ENCODE peak calls at places on chromosomes 1 and 21, in seven cellular contexts. U is thoracic aorta, V is RWPE2, Q is cardiac muscle cell, F is ovary, K is left lung, R is breast epithelium. C is an unnamed sample. For H3K4me1 and H3K27me3, the result is how much of the 10 kb centered on the place peaks cover.

GRCh38 chr1:211172657-211173056 is 38.7 kb upstream of the KCNH1 start:
- DNase-seq in R (no peak), U (no peak), F (no peak), Q (no peak), K (no peak), V (no peak), C (no peak)

GRCh38 chr1:177780096-177780700 is 189.7 kb downstream of the SEC16B start:
- DNase-seq in F (no peak), Q (peak), R (no peak), K (no peak), V (no peak), U (no peak), C (no peak)

GRCh38 chr1:163093579-163093978 is 24.4 kb downstream of the RGS4 start:
- DNase-seq in F (no peak), K (no peak), U (no peak), Q (no peak), V (no peak), R (no peak), C (no peak)

GRCh38 chr1:108043712-108044111 is 78.7 kb upstream of the VAV3 start:
- DNase-seq in K (no peak), Q (no peak), U (no peak), F (no peak), R (no peak), V (no peak), C (no peak)

GRCh38 chr1:9143250-9143649 is 14.3 kb upstream of the GPR157 start:
- DNase-seq in R (peak), V (no peak), K (peak), U (no peak), Q (peak), F (no peak), C (no peak)

GRCh38 chr1:65949230-65949626 is 156.5 kb downstream of the PDE4B start:
- DNase-seq in U (no peak), F (no peak), Q (peak), R (no peak), V (no peak), K (no peak), C (no peak)

GRCh38 chr21:45333583-45334121 is 46.0 kb upstream of the POFUT2 start:
- DNase-seq in F (no peak), U (no peak), V (peak), Q (no peak), K (no peak), R (no peak), C (peak)

GRCh38 chr1:241485145-241485544 is 34.4 kb downstream of the FH start:
- DNase-seq in F (no peak), Q (no peak), K (no peak), U (no peak), R (no peak), V (no peak), C (no peak)

GRCh38 chr1:101205457-101205856 is 31.4 kb upstream of the S1PR1 start:
- DNase-seq in U (no peak), V (no peak), K (no peak), F (no peak), R (no peak), Q (no peak), C (peak)

GRCh38 chr1:183073320-183073719 is 50.1 kb downstream of the LAMC1 start:
- DNase-seq in F (no peak), Q (no peak), U (no peak), V (no peak), K (no peak), R (no peak), C (no peak)

GRCh38 chr1:161473363-161473762 is 31.9 kb upstream of the FCGR2A start:
- DNase-seq in K (no peak), F (no peak), U (no peak), V (no peak), R (no peak), Q (peak), C (peak)

GRCh38 chr1:226666714-226667113 is 72.4 kb downstream of the ITPKB start:
- DNase-seq in U (no peak), R (no peak), V (no peak), K (no peak), Q (no peak), F (no peak), C (no peak)

GRCh38 chr1:9466780-9467755 is 72.2 kb upstream of the SLC25A33 start:
- DNase-seq in K (no peak), F (peak), V (no peak), U (peak), Q (no peak), R (peak), C (no peak)

GRCh38 chr1:23673086-23673813 is 18.4 kb upstream of the RPL11 start:
- DNase-seq in F (no peak), K (no peak), Q (peak), R (no peak), U (no peak), V (no peak), C (no peak)

GRCh38 chr1:6743189-6744101 is 41.8 kb upstream of the CAMTA1 start:
- DNase-seq in F (peak), V (no peak), U (peak), K (no peak), Q (peak), R (peak), C (no peak)

GRCh38 chr21:36175771-36176565 is 19.3 kb downstream of the DOP1B start:
- DNase-seq in R (no peak), U (no peak), Q (no peak), V (no peak), K (no peak), F (no peak), C (no peak)

GRCh38 chr1:7581754-7582264 is 189.3 kb upstream of the VAMP3 start:
- DNase-seq in V (peak), R (no peak), Q (peak), F (no peak), U (no peak), K (peak), C (no peak)

GRCh38 chr1:57422271-57423134 is 1.4 kb downstream of the DAB1 start:
- DNase-seq in Q (peak), V (no peak), U (no peak), R (no peak), F (peak), K (peak), C (no peak)

GRCh38 chr1:208709981-208710380 is 465.8 kb upstream of the PLXNA2 start:
- DNase-seq in Q (no peak), V (no peak), R (no peak), U (no peak), K (no peak), F (no peak), C (no peak)

GRCh38 chr1:93708734-93709481 is 27.3 kb upstream of the BCAR3 start:
- DNase-seq in V (no peak), Q (peak), R (no peak), F (peak), K (no peak), U (no peak), C (peak)

GRCh38 chr21:31308584-31308983 is 35.5 kb downstream of the TIAM1 start:
- DNase-seq in U (no peak), K (no peak), Q (no peak), R (no peak), F (no peak), V (no peak), C (no peak)

GRCh38 chr1:18322353-18323032 is 158.2 kb upstream of the KLHDC7A start:
- DNase-seq in R (no peak), V (no peak), F (no peak), U (no peak), Q (no peak), K (no peak), C (peak)

GRCh38 chr1:201828451-201828819 is 522 bp upstream of the IPO9 start:
- DNase-seq in V (no peak), K (no peak), F (no peak), U (no peak), R (no peak), Q (peak), C (no peak)

GRCh38 chr1:33050221-33051076 is 13.8 kb upstream of the AK2 start:
- DNase-seq in Q (peak), V (peak), K (no peak), R (no peak), U (no peak), F (no peak), C (no peak)

GRCh38 chr1:92483442-92484170 is 3.1 kb downstream of the GFI1 start:
- DNase-seq in U (no peak), V (no peak), R (no peak), F (no peak), Q (no peak), K (peak), C (no peak)

GRCh38 chr1:63951076-63951946 is 177.5 kb downstream of the ROR1 start:
- DNase-seq in R (no peak), U (no peak), F (no peak), K (no peak), Q (peak), V (no peak), C (no peak)

GRCh38 chr1:243917863-243918565 is 68.0 kb upstream of the AKT3 start:
- DNase-seq in K (no peak), R (no peak), U (no peak), F (peak), Q (peak), V (no peak), C (no peak)

GRCh38 chr1:237574536-237574935 is 316.2 kb downstream of the ZP4 start:
- DNase-seq in V (no peak), K (no peak), Q (no peak), R (no peak), U (no peak), F (no peak), C (no peak)

GRCh38 chr1:58162952-58163550 is 383.5 kb downstream of the OMA1 start:
- DNase-seq in U (no peak), F (peak), V (no peak), R (peak), K (no peak), Q (peak), C (peak)

GRCh38 chr1:205435904-205436573 is 14.2 kb upstream of the LEMD1 start:
- DNase-seq in Q (no peak), U (no peak), R (no peak), F (no peak), V (peak), K (no peak), C (no peak)

GRCh38 chr1:85553416-85553815 is 27.1 kb upstream of the CCN1 start:
- DNase-seq in K (no peak), R (no peak), V (no peak), F (no peak), U (no peak), Q (no peak), C (no peak)

GRCh38 chr1:65393345-65393744 is 27.1 kb upstream of the LEPR start:
- DNase-seq in K (no peak), R (no peak), Q (peak), U (no peak), V (no peak), F (no peak), C (no peak)

GRCh38 chr1:84143796-84144565 is at the start of gene PRKACB:
- DNase-seq in Q (peak), R (no peak), U (no peak), F (no peak), V (no peak), K (no peak), C (no peak)

GRCh38 chr1:99062192-99062591 is 57.5 kb upstream of the PLPPR5 start:
- DNase-seq in U (no peak), Q (no peak), V (no peak), F (no peak), K (no peak), R (no peak), C (no peak)

GRCh38 chr1:41665962-41666917 is 181.8 kb upstream of the EDN2 start:
- DNase-seq in U (no peak), R (no peak), K (no peak), Q (no peak), V (no peak), F (no peak), C (no peak)
- H3K4me1 ChIP-seq in U (under half), R (under half), K (under half), Q (under half), V (under half), F (under half), C (under half)

GRCh38 chr1:156841289-156841855 is 17.5 kb downstream of the INSRR start:
- DNase-seq in V (no peak), R (no peak), U (no peak), F (no peak), K (no peak), Q (no peak), C (no peak)
- H3K27me3 ChIP-seq in V (under half), R (under half), U (under half), F (under half), K (under half), Q (under half), C (under half)

DNA sequence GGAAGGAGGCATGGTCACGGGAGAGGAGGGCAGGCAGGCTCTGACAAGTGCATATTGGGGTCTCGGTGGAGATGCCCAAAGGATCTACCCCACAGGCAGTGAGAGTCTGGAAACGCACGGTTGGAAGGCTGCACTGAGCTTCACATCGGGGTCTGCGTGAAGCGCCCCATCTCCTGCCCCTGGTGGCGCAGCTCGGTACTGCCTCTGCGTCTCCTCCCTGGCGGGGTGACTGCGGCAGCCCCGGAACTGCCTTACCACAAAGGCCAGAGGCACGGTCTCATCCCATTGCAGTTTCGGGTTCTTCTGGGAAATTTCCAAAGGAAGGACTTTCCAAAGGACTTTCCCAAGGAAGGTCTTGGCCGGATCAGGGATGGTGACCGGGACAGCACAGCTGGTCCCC is 69.2 kb upstream of the AJAP1 start:
- DNase-seq in R (no peak), U (no peak), Q (no peak), F (no peak), V (no peak), K (no peak), C (peak)
- TF ChIP-seq CTCF in R (no peak), U (peak), Q (no peak), F (no peak), V (peak), K (peak), C (no peak)

GRCh38 chr21:42309753-42310213 is 5.4 kb downstream of the TFF3 start:
- DNase-seq in Q (peak), K (peak), U (no peak), F (peak), R (no peak), V (no peak), C (peak)
- H3K4me1 ChIP-seq in Q (under half), K (under half), U (under half), F (under half), R (under half), V (under half), C (under half)

DNA sequence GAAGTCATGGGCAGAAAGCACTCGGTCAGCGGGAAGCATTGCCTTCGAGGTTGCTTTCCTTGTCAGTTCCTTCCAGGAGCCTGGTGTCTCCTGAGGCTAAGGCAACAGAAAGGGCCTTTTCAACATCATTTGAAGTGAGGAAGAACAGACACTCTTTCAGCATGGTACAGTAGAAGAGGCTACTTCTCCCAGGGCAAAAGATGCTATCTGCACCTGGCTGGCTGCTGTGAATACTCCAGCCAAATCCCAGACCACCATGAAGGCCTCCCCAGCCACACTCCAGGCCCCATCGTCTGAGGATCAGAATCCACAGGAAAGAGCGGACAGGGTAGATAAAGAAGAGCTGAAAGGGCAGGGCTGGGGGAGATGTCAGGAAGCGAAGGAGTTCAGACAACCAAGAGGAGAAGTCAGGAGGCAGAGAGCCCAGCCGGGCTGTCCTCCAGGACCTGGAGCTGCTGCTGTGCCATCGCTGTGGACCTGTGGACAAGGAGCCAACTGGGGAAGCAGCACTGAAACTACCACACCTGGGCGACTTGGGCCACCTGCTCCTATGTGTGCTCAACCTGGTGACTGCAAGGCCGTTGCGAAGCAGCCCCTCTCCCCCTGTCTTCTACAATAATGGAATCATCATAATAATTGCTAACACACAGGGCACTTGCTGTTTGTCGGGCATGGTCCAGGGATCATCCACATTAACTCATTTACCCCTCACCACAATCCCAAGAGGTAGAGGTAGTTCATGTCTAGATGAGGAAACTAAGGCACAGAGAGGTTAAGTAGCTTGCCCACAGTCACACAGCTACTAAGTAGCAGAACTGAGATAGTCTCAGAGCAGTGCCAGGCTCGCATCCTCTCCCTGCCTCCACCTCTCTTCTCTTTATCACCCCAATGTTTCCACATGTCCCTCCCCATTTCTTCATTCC is 88.0 kb upstream of the ZBTB40 start:
- DNase-seq in K (no peak), Q (no peak), U (no peak), F (no peak), V (no peak), R (no peak), C (peak)
- H3K27me3 ChIP-seq in K (under half), Q (half or more), U (under half), F (under half), V (under half), R (under half), C (under half)

GRCh38 chr1:89460348-89460747 is 64.3 kb upstream of the LRRC8B start:
- DNase-seq in R (no peak), Q (no peak), K (no peak), F (no peak), V (no peak), U (no peak), C (no peak)
- TF ChIP-seq CTCF in R (no peak), Q (no peak), K (no peak), F (no peak), V (no peak), U (no peak), C (no peak)

GRCh38 chr1:61087574-61087973 is 5.2 kb downstream of the NFIA start:
- DNase-seq in R (no peak), V (no peak), F (no peak), U (no peak), Q (peak), K (no peak), C (no peak)
- H3K4me1 ChIP-seq in R (under half), V (half or more), F (under half), U (under half), Q (under half), K (under half), C (under half)

GRCh38 chr1:37765937-37766664 is 1.2 kb upstream of the EPHA10 start:
- DNase-seq in F (no peak), U (no peak), K (no peak), Q (no peak), V (no peak), R (no peak), C (peak)
- H3K27me3 ChIP-seq in F (under half), U (under half), K (under half), Q (half or more), V (half or more), R (under half), C (under half)

GRCh38 chr21:34582506-34583150 is 32.3 kb downstream of the RCAN1 start:
- DNase-seq in F (no peak), Q (peak), K (no peak), R (peak), V (no peak), U (no peak), C (no peak)
- TF ChIP-seq CTCF in F (no peak), Q (peak), K (peak), R (no peak), V (peak), U (peak), C (peak)

DNA sequence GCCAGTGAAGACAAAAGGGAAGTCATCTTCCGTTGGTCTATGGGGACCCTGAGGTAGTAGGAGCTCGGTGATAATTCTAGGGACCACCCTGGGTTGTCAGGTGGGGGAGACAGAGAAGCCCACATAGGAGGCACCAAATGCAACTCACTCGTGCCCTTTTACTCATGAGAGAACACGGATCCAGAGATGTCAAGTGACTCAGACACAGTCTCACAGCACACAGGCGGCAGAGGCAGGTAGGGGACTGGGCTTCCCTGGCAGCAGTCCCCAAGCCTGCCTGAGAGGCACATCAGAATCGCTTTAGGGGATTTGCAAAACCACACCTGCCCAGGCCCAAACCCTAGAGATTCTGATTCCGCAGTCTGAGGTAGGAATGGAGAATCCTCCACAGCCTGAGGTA is 31.3 kb upstream of the RUNX3 start:
- DNase-seq in Q (no peak), U (no peak), K (no peak), F (no peak), V (no peak), R (no peak), C (no peak)
- H3K4me1 ChIP-seq in Q (under half), U (under half), K (under half), F (under half), V (under half), R (under half), C (under half)

C was measured in BE2C.